ENCODE peak calls at places on chromosomes 7 and 10, in nine cellular contexts. H, K, T, M, C, J, F, D and X are unnamed samples.

GRCh38 chr10:63264852-63265617 is 131.9 kb downstream of the NRBF2 start:
- DNase-seq in H (no peak), K (no peak), T (no peak), M (no peak), C (peak), J (peak), F (peak), D (peak), X (no peak)

GRCh38 chr7:96415293-96415940 is 93.5 kb upstream of the SLC25A13 start:
- DNase-seq in H (no peak), K (no peak), T (no peak), M (no peak), C (peak), J (no peak), F (no peak), D (no peak), X (no peak)

GRCh38 chr10:121596668-121597503 is 1.4 kb downstream of the FGFR2 start:
- DNase-seq in H (no peak), K (no peak), T (no peak), M (peak), C (peak), J (peak), F (no peak), D (no peak), X (no peak)

GRCh38 chr10:87960230-87960629 is 96.8 kb downstream of the PTEN start:
- DNase-seq in H (no peak), K (no peak), T (no peak), M (no peak), C (no peak), J (no peak), F (no peak), D (no peak), X (no peak)

GRCh38 chr7:130362251-130362650 is 17.6 kb downstream of the CPA5 start:
- DNase-seq in H (no peak), K (no peak), T (no peak), M (no peak), C (no peak), J (no peak), F (no peak), D (no peak), X (no peak)

GRCh38 chr7:33744293-33744692 is 161.0 kb upstream of the BMPER start:
- DNase-seq in H (no peak), K (no peak), T (no peak), M (no peak), C (no peak), J (peak), F (no peak), D (peak), X (no peak)

GRCh38 chr10:96910488-96911395 is 78.6 kb downstream of the LCOR start:
- DNase-seq in H (no peak), K (no peak), T (no peak), M (no peak), C (no peak), J (peak), F (peak), D (peak), X (no peak)

GRCh38 chr10:129853236-129853946 is 110.7 kb downstream of the EBF3 start:
- DNase-seq in H (no peak), K (no peak), T (no peak), M (no peak), C (peak), J (peak), F (peak), D (no peak), X (no peak)

GRCh38 chr10:75432176-75432575 is 752 bp downstream of the LRMDA start:
- DNase-seq in H (no peak), K (no peak), T (no peak), M (no peak), C (no peak), J (no peak), F (no peak), D (peak), X (no peak)

GRCh38 chr7:45072131-45073030 is 16.4 kb downstream of the NACAD start:
- DNase-seq in H (no peak), K (no peak), T (no peak), M (no peak), C (no peak), J (no peak), F (no peak), D (peak), X (no peak)

GRCh38 chr10:84499846-84500245 is 171.5 kb downstream of the CCSER2 start:
- DNase-seq in H (no peak), K (no peak), T (no peak), M (no peak), C (no peak), J (no peak), F (peak), D (peak), X (no peak)

GRCh38 chr7:45617166-45617565 is 43.0 kb downstream of the ADCY1 start:
- DNase-seq in H (no peak), K (no peak), T (no peak), M (no peak), C (no peak), J (no peak), F (no peak), D (no peak), X (no peak)